ENCODE peak calls at places on chromosomes 6 and 20, in five cellular contexts. L is IMR-90; Y is stomach; P is psoas muscle; J is CD8-positive, alpha-beta memory T cell. O is an unnamed sample. For H3K36me3, the result is how much of the 10 kb centered on the place peaks cover.

GRCh38 chr6:37319156-37319555 is 34.6 kb upstream of the RNF8 start:
- DNase-seq in L (no peak), Y (no peak), J (no peak), P (no peak), O (no peak)

GRCh38 chr6:53530346-53530745 is 14.6 kb downstream of the GCLC start:
- DNase-seq in L (peak), J (no peak), P (no peak), Y (no peak), O (no peak)

GRCh38 chr6:100693249-100693927 is 187.7 kb downstream of the ASCC3 start:
- DNase-seq in Y (no peak), P (no peak), J (no peak), L (no peak), O (no peak)

GRCh38 chr6:137700751-137701477 is 166.1 kb upstream of the TNFAIP3 start:
- DNase-seq in J (no peak), P (no peak), L (no peak), Y (no peak), O (no peak)

GRCh38 chr6:140915001-140915950 is 1217.4 kb upstream of the GJE1 start:
- DNase-seq in P (no peak), Y (no peak), L (no peak), J (no peak), O (no peak)

GRCh38 chr6:107361568-107362270 is 97.6 kb downstream of the PDSS2 start:
- DNase-seq in Y (no peak), J (no peak), L (peak), P (no peak), O (no peak)

GRCh38 chr6:4355241-4355640 is 219.9 kb upstream of the ECI2 start:
- DNase-seq in Y (peak), P (no peak), L (peak), J (no peak), O (no peak)

GRCh38 chr20:54362283-54362682 is 113.1 kb upstream of the DOK5 start:
- DNase-seq in Y (no peak), J (no peak), L (no peak), P (no peak), O (no peak)

GRCh38 chr6:148112851-148113319 is 229.8 kb upstream of the SASH1 start:
- DNase-seq in P (no peak), Y (no peak), J (no peak), L (no peak), O (no peak)

GRCh38 chr6:105603779-105604592 is 201.1 kb upstream of the PREP start:
- DNase-seq in L (peak), J (no peak), P (no peak), Y (no peak), O (no peak)

GRCh38 chr6:105601541-105602174 is 198.8 kb upstream of the PREP start:
- DNase-seq in Y (peak), J (no peak), P (peak), L (peak), O (no peak)

GRCh38 chr6:105607624-105608392 is 204.9 kb upstream of the PREP start:
- DNase-seq in J (no peak), Y (no peak), P (no peak), L (peak), O (no peak)

GRCh38 chr6:105606871-105607421 is 204.1 kb upstream of the PREP start:
- DNase-seq in L (no peak), P (no peak), Y (no peak), J (no peak), O (no peak)

DNA sequence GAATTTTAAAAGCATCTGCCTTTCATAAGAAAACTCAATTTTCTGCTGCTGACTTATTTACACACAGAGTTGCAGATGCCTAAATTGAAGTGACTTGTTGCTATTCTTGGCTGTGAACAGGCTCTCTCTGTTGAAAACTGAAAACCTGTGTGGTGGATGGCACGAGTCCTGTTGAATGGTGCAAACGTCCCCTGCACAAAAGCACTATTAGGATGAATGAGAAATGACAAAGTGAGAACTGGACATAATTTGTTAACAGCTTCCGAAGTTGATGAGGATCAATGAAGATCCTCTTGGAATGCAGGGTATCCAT is 201.7 kb upstream of the PREP start:
- DNase-seq in J (no peak), P (no peak), Y (no peak), L (no peak), O (no peak)
- H3K27ac ChIP-seq in J (no peak), P (no peak), Y (peak), L (no peak), O (peak)

GRCh38 chr20:62951896-62952372 is 575 bp upstream of the SLC17A9 start:
- DNase-seq in Y (no peak), P (peak), J (no peak), L (no peak), O (no peak)
- H3K4me3 ChIP-seq in Y (peak), P (peak), J (no peak), L (peak), O (peak)

DNA sequence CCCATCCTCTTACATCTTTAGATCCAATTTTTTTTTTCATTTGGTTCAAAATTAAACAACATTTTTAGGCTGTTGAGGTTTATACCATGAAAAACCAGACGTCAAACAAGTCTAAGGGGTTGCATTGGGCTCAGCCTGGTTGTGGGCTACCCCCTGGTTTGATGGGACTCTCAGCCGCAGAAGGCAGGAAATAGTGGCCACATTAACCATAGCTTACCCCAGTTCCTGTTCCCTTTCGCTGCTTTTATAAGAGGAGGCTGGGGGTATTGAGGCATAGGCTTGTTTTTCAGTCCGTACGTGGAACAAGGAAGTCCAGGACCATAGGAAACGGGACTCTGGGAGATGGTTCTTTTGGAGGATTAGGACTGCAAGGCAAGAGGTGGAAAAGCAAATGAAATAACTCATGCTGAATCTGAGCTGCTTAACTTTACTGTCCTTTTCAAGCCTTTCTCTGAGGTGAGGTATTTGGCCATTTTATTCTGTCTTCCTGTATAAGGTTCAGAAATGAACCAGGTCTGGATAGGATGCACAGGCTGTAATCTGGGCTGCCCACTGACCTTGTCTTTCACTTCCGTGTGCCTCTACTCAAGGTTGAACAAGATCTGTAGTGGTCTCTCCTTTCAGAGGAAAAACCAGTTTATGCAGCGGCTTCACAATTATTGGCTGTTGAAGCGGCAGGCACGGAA is 7.7 kb downstream of the BRPF3 start:
- DNase-seq in L (no peak), J (peak), P (no peak), Y (no peak), O (no peak)
- H3K36me3 ChIP-seq in L (half or more), J (under half), P (under half), Y (half or more), O (half or more)

GRCh38 chr6:16721977-16722376 is 39.3 kb downstream of the ATXN1 start:
- DNase-seq in J (no peak), P (no peak), L (no peak), Y (no peak), O (no peak)

GRCh38 chr6:16720861-16721260 is 40.4 kb downstream of the ATXN1 start:
- DNase-seq in Y (no peak), J (no peak), L (no peak), P (no peak), O (no peak)

GRCh38 chr6:16722616-16723015 is 38.6 kb downstream of the ATXN1 start:
- DNase-seq in L (no peak), Y (no peak), P (no peak), J (no peak), O (no peak)

GRCh38 chr6:16725145-16725864 is 36.0 kb downstream of the ATXN1 start:
- DNase-seq in Y (no peak), L (peak), J (no peak), P (no peak), O (no peak)

DNA sequence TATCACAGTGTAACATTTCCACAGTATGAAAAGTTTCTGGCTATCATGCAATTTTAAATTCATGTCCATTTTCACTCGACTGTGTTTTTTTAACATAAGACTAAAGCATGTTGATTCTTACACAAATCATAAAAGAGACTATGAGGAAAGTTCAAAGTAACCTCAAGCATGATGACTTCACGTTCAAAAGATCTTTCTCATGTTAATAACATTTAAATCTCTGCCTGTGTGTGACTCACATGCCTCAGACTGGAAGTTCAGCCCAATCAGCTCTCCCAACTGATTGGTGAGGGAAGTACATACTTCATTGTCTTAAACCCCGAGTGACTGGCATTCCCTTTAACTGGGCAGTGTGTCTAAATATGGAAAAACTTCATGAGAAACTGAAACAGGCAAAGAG is 37.4 kb downstream of the ATXN1 start:
- DNase-seq in J (no peak), Y (no peak), L (peak), P (no peak), O (no peak)
- H3K27ac ChIP-seq in J (no peak), Y (peak), L (peak), P (peak), O (peak)

DNA sequence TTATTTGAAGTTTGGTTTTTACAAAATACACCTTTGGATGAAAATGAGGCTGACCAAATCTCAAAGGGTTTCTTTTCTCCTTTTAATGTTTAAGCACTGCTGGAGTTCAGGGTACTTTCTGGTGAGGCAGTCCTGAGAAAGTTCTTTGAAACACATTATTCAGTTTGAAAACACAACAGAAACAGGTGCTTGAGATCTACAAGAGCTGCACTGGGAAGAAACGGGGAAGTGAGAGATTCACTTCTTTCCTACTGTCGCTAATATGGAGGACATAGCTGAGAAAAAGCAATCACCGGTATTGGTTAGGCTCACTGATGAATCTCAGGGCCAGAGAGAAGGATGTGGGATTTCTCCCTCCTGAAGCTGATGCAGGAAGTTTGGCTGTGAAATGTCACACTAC is 22.9 kb upstream of the TMEM170B start:
- DNase-seq in Y (no peak), P (no peak), J (no peak), L (no peak), O (no peak)
- H3K4me3 ChIP-seq in Y (no peak), P (no peak), J (no peak), L (no peak), O (no peak)

GRCh38 chr6:167877994-167878779 is 51.5 kb downstream of the AFDN start:
- DNase-seq in Y (no peak), P (no peak), L (no peak), J (no peak), O (no peak)

GRCh38 chr6:167881327-167881726 is 54.6 kb downstream of the AFDN start:
- DNase-seq in Y (no peak), L (no peak), J (no peak), P (no peak), O (no peak)

GRCh38 chr6:167888098-167888497 is 61.4 kb downstream of the AFDN start:
- DNase-seq in J (no peak), Y (no peak), P (no peak), L (no peak), O (no peak)

GRCh38 chr6:167879612-167880011 is 52.9 kb downstream of the AFDN start:
- DNase-seq in J (no peak), P (no peak), L (no peak), Y (no peak), O (no peak)

GRCh38 chr6:167882244-167882643 is 55.5 kb downstream of the AFDN start:
- DNase-seq in L (no peak), P (no peak), J (no peak), Y (no peak), O (no peak)
- H3K36me3 ChIP-seq in L (under half), P (under half), J (under half), Y (under half), O (half or more)

GRCh38 chr20:845226-845868 is 11.8 kb downstream of the FAM110A start:
- DNase-seq in J (no peak), Y (no peak), P (no peak), L (no peak), O (no peak)

GRCh38 chr20:844473-845225 is 11.1 kb downstream of the FAM110A start:
- DNase-seq in L (peak), Y (peak), P (peak), J (peak), O (peak)

GRCh38 chr20:846894-847278 is 13.4 kb downstream of the FAM110A start:
- DNase-seq in L (no peak), J (peak), P (no peak), Y (no peak), O (no peak)

GRCh38 chr20:848218-848617 is 14.7 kb downstream of the FAM110A start:
- DNase-seq in J (no peak), L (no peak), P (no peak), Y (no peak), O (no peak)

DNA sequence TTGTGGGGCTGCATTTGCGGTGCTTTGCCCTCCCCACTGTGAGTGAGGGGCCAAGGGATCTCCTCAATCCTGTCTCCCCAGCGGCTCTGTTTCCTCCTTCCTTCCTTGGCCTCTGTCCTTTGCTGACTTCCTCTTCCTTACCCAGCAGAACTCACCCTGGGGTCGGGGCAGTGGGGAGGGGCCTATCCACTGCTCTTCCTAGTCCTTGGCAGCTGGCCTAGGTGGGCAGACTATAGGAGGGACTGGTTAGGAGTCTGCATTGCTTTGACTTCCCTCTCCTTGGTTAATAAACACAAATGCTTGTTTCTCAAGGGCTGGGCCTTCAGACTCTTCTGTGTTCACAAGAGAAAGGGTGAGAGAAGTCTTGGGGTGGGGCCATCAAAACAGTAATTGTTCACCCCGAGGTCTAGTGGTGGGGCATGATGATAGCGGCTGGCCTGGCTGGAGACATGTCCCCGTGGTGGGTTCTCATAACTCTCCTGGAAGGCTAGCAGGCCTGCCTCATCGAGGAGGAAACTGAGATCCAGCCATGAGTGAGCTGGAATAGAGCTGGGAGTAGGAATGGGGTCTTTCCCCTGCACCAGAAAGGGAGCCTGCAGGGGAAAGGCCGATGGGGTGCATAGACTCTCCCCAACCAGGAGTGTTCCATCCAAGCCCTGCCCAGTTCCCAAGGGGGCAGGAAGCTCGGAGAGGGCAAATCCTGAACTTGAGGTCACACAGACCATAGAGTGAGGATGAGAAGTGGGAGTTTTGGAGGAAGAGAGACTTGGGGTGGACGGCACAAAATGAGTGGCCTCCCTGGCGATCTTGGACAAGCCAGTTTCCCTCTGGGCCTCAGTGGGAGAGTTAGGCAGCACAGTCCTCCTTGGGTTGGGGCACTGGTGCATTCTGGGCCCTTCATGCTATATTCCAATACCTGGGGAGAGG is 12.7 kb downstream of the FAM110A start:
- DNase-seq in J (no peak), L (no peak), P (no peak), Y (no peak), O (no peak)
- H3K27ac ChIP-seq in J (peak), L (no peak), P (no peak), Y (no peak), O (peak)